ENCODE peak calls at places on chromosomes 6 and 20, in ten cellular contexts. T is NCI-H460; E is AG08396; N is stimulated activated CD4-positive, alpha-beta T cell treated with anti-CD3 and anti-CD28 coated beads, Interleukin-4, amount 100 ng/mL, for 1 hour; M is head of caudate nucleus; H is caudate nucleus; U is pancreas; D is dorsolateral prefrontal cortex; R is NCI-H748 treated with DMSO at 0.1 percent for 48 hours; Y is AG08395. W is an unnamed sample.
A peak's percentile ranks its signal among the peaks of the same experiment; 100 is the strongest.

GRCh38 chr6:142361765-142362540 is 60.1 kb downstream of the ADGRG6 start:
- DNase-seq in E (peak; percentile 15), M (no peak), Y (peak; percentile 57), T (no peak), N (no peak), D (no peak), R (no peak), H (no peak), U (no peak), W (no peak)

GRCh38 chr6:32971581-32972352 is 3.4 kb downstream of the BRD2 start:
- DNase-seq in R (peak; percentile 100), Y (peak; percentile 98), D (peak; percentile 99), U (peak; percentile 99), N (peak; percentile 99), H (peak; percentile 99), M (peak; percentile 99), E (peak; percentile 97), T (peak; percentile 99), W (peak; percentile 99)

GRCh38 chr6:6466967-6467761 is 121.4 kb upstream of the LY86 start:
- DNase-seq in D (no peak), N (no peak), U (no peak), H (peak; percentile 11), R (no peak), E (no peak), Y (no peak), T (peak; percentile 89), M (peak; percentile 20), W (no peak)

GRCh38 chr6:108616973-108617372 is 56.3 kb downstream of the FOXO3 start:
- DNase-seq in R (no peak), Y (no peak), D (no peak), H (no peak), T (no peak), N (no peak), E (no peak), U (no peak), M (no peak), W (no peak)

GRCh38 chr6:114253431-114253830 is 89.4 kb downstream of the HS3ST5 start:
- DNase-seq in H (no peak), N (no peak), R (no peak), E (no peak), M (no peak), U (no peak), Y (no peak), D (no peak), T (no peak), W (no peak)

GRCh38 chr6:25692472-25692871 is 40.5 kb downstream of the SCGN start:
- DNase-seq in M (no peak), Y (no peak), R (no peak), D (no peak), U (no peak), T (no peak), H (no peak), E (no peak), N (no peak), W (no peak)

GRCh38 chr6:133551847-133552331 is 310.7 kb downstream of the EYA4 start:
- DNase-seq in T (no peak), N (no peak), U (no peak), M (no peak), Y (peak; percentile 92), R (no peak), H (no peak), D (no peak), E (peak; percentile 76), W (no peak)

GRCh38 chr6:118618676-118619377 is 32.6 kb downstream of the CEP85L start:
- DNase-seq in T (peak; percentile 40), R (peak; percentile 23), U (peak; percentile 76), E (peak; percentile 52), D (peak; percentile 50), N (peak; percentile 72), H (peak; percentile 17), Y (peak; percentile 50), M (peak; percentile 71), W (peak; percentile 19)

GRCh38 chr20:4998160-4998651 is 3.1 kb downstream of the SLC23A2 start:
- DNase-seq in T (no peak), U (no peak), Y (no peak), D (no peak), R (no peak), M (no peak), H (no peak), N (no peak), E (no peak), W (no peak)

GRCh38 chr6:144336900-144337299 is 51.8 kb downstream of the UTRN start:
- DNase-seq in E (no peak), Y (no peak), R (no peak), M (no peak), T (no peak), N (no peak), U (no peak), D (no peak), H (no peak), W (no peak)

GRCh38 chr6:154895841-154896240 is 99.3 kb upstream of the TIAM2 start:
- DNase-seq in R (no peak), E (no peak), T (no peak), Y (no peak), U (no peak), N (no peak), M (no peak), H (no peak), D (no peak), W (no peak)

GRCh38 chr20:36591854-36592641 is 13.5 kb upstream of the RAB5IF start:
- DNase-seq in D (no peak), M (no peak), U (no peak), T (no peak), H (peak; percentile 7), N (peak; percentile 62), R (peak; percentile 8), E (no peak), Y (peak; percentile 50), W (no peak)

GRCh38 chr6:3592371-3592941 is 135.6 kb upstream of the SLC22A23 start:
- DNase-seq in N (no peak), T (peak; percentile 86), D (no peak), E (peak; percentile 32), U (no peak), M (no peak), R (no peak), Y (peak; percentile 75), H (no peak), W (no peak)

GRCh38 chr6:144285798-144286502 is 815 bp downstream of the UTRN start:
- DNase-seq in E (peak; percentile 73), U (peak; percentile 84), Y (peak; percentile 64), H (peak; percentile 38), N (peak; percentile 31), T (no peak), M (peak; percentile 19), D (peak; percentile 53), R (no peak), W (no peak)